ENCODE peak calls at places on chromosomes 6 and 20, in ten cellular contexts. One of them, this sample, is unnamed.

GRCh38 chr6:119190176-119190575 is 111.7 kb upstream of the FAM184A start:
- DNase-seq in uterus: no peak
- DNase-seq in adipocyte: no peak
- DNase-seq in WERI-Rb-1: no peak
- DNase-seq in OCI-LY7: no peak
- DNase-seq in cardiac muscle cell: no peak
- DNase-seq in epithelial cell of esophagus: no peak
- DNase-seq in HepG2: no peak
- DNase-seq in brain microvascular endothelial cell: no peak
- DNase-seq in sigmoid colon: no peak
- DNase-seq in this sample: no peak

GRCh38 chr6:4553387-4553786 is 222.8 kb upstream of the CDYL start:
- DNase-seq in sigmoid colon: no peak
- DNase-seq in adipocyte: no peak
- DNase-seq in epithelial cell of esophagus: no peak
- DNase-seq in uterus: no peak
- DNase-seq in OCI-LY7: no peak
- DNase-seq in HepG2: no peak
- DNase-seq in WERI-Rb-1: no peak
- DNase-seq in brain microvascular endothelial cell: no peak
- DNase-seq in cardiac muscle cell: peak; percentile 76
- DNase-seq in this sample: no peak

GRCh38 chr6:27776504-27776903 is 135.7 kb downstream of the OR2B2 start:
- DNase-seq in WERI-Rb-1: no peak
- DNase-seq in OCI-LY7: no peak
- DNase-seq in sigmoid colon: no peak
- DNase-seq in HepG2: no peak
- DNase-seq in epithelial cell of esophagus: no peak
- DNase-seq in cardiac muscle cell: no peak
- DNase-seq in uterus: no peak
- DNase-seq in brain microvascular endothelial cell: no peak
- DNase-seq in adipocyte: no peak
- DNase-seq in this sample: no peak

GRCh38 chr20:36116813-36117441 is 37.6 kb upstream of the EPB41L1 start:
- DNase-seq in WERI-Rb-1: no peak
- DNase-seq in cardiac muscle cell: peak; percentile 77
- DNase-seq in adipocyte: peak; percentile 69
- DNase-seq in sigmoid colon: no peak
- DNase-seq in epithelial cell of esophagus: peak; percentile 30
- DNase-seq in OCI-LY7: no peak
- DNase-seq in brain microvascular endothelial cell: peak; percentile 67
- DNase-seq in HepG2: no peak
- DNase-seq in uterus: no peak
- DNase-seq in this sample: no peak

GRCh38 chr6:5851261-5851757 is 155.4 kb downstream of the NRN1 start:
- DNase-seq in OCI-LY7: no peak
- DNase-seq in adipocyte: peak; percentile 9
- DNase-seq in HepG2: no peak
- DNase-seq in cardiac muscle cell: peak; percentile 40
- DNase-seq in sigmoid colon: no peak
- DNase-seq in uterus: no peak
- DNase-seq in WERI-Rb-1: no peak
- DNase-seq in epithelial cell of esophagus: peak; percentile 43
- DNase-seq in brain microvascular endothelial cell: peak; percentile 34
- DNase-seq in this sample: no peak

GRCh38 chr6:27374824-27375612 is 13.5 kb upstream of the ZNF391 start:
- DNase-seq in OCI-LY7: no peak
- DNase-seq in brain microvascular endothelial cell: peak; percentile 44
- DNase-seq in adipocyte: peak; percentile 80
- DNase-seq in HepG2: peak; percentile 31
- DNase-seq in WERI-Rb-1: peak; percentile 58
- DNase-seq in cardiac muscle cell: peak; percentile 80
- DNase-seq in epithelial cell of esophagus: peak; percentile 94
- DNase-seq in uterus: peak; percentile 71
- DNase-seq in sigmoid colon: peak; percentile 91
- DNase-seq in this sample: peak; percentile 94

GRCh38 chr20:24199493-24199892 is 210.9 kb upstream of the GGTLC1 start:
- DNase-seq in WERI-Rb-1: no peak
- DNase-seq in brain microvascular endothelial cell: no peak
- DNase-seq in cardiac muscle cell: no peak
- DNase-seq in uterus: no peak
- DNase-seq in adipocyte: no peak
- DNase-seq in HepG2: no peak
- DNase-seq in sigmoid colon: no peak
- DNase-seq in OCI-LY7: no peak
- DNase-seq in epithelial cell of esophagus: no peak
- DNase-seq in this sample: no peak

GRCh38 chr20:6053776-6054688 is at the start of gene LRRN4:
- DNase-seq in HepG2: peak; percentile 34
- DNase-seq in WERI-Rb-1: no peak
- DNase-seq in cardiac muscle cell: peak; percentile 36
- DNase-seq in uterus: no peak
- DNase-seq in OCI-LY7: no peak
- DNase-seq in brain microvascular endothelial cell: no peak
- DNase-seq in epithelial cell of esophagus: peak; percentile 85
- DNase-seq in adipocyte: no peak
- DNase-seq in sigmoid colon: no peak
- DNase-seq in this sample: peak; percentile 79

GRCh38 chr6:169920359-169921020 is 169.1 kb downstream of the ERMARD start:
- DNase-seq in uterus: no peak
- DNase-seq in OCI-LY7: no peak
- DNase-seq in epithelial cell of esophagus: no peak
- DNase-seq in cardiac muscle cell: no peak
- DNase-seq in brain microvascular endothelial cell: no peak
- DNase-seq in HepG2: no peak
- DNase-seq in WERI-Rb-1: no peak
- DNase-seq in adipocyte: no peak
- DNase-seq in sigmoid colon: peak; percentile 26
- DNase-seq in this sample: no peak

GRCh38 chr6:169918954-169919549 is 167.6 kb downstream of the ERMARD start:
- DNase-seq in sigmoid colon: peak; percentile 36
- DNase-seq in uterus: no peak
- DNase-seq in adipocyte: no peak
- DNase-seq in epithelial cell of esophagus: no peak
- DNase-seq in cardiac muscle cell: no peak
- DNase-seq in HepG2: no peak
- DNase-seq in WERI-Rb-1: no peak
- DNase-seq in brain microvascular endothelial cell: no peak
- DNase-seq in OCI-LY7: no peak
- DNase-seq in this sample: no peak

GRCh38 chr6:169921227-169921626 is 169.8 kb downstream of the ERMARD start:
- DNase-seq in cardiac muscle cell: no peak
- DNase-seq in WERI-Rb-1: no peak
- DNase-seq in sigmoid colon: peak; percentile 33
- DNase-seq in OCI-LY7: no peak
- DNase-seq in uterus: no peak
- DNase-seq in epithelial cell of esophagus: no peak
- DNase-seq in HepG2: no peak
- DNase-seq in adipocyte: no peak
- DNase-seq in brain microvascular endothelial cell: no peak
- DNase-seq in this sample: no peak

GRCh38 chr6:169923468-169924464 is 172.3 kb downstream of the ERMARD start:
- DNase-seq in adipocyte: no peak
- DNase-seq in cardiac muscle cell: no peak
- DNase-seq in WERI-Rb-1: no peak
- DNase-seq in OCI-LY7: no peak
- DNase-seq in brain microvascular endothelial cell: no peak
- DNase-seq in sigmoid colon: peak; percentile 13
- DNase-seq in HepG2: no peak
- DNase-seq in uterus: no peak
- DNase-seq in epithelial cell of esophagus: no peak
- DNase-seq in this sample: no peak

DNA sequence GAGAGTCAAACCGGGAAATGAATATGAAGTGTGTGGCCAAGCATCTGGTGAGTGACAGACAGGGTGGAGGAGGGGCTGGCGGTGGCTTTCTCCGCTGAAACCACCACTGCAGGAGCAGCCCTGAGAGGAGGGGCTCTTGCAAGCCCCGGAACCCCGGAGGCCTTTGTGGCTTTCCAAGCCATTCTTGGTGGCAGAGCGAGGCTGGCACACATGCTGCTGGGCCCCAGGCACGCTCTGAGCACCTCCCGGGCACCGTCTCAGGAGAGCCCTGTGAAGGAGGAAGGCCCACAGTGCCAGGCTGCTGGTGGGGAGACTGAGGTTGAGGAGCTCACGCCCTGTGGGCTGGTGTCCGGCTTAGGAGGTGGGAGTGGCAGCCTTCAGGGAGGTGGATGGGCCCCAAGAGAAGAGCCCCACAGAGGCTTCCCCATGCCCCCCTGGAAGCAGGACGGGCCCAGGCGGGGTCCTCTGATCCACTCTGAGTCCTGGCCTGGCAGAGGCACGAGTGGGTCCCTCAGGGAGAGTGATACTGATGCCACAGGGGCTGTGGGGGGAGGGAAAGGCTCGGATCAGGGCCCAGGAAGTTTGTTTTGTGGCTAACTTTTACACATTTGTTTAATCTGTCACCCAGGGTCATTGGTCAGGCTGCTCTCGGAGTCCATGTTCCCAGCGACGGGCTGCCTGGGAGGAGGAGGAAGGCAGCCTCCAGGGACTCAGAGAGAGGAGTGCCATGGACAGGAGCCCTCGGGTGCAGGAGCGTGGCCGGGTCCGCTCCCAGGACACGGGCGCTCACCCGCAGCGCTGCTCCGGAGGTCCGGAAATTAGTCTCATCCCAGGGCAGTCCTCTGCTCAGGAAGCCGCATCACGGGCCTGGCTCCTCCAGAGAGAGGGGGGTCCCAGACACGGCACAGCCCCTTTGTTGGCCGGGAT is 170.7 kb downstream of the ERMARD start:
- DNase-seq in epithelial cell of esophagus: no peak
- DNase-seq in WERI-Rb-1: no peak
- DNase-seq in cardiac muscle cell: no peak
- DNase-seq in adipocyte: no peak
- DNase-seq in uterus: no peak
- DNase-seq in brain microvascular endothelial cell: no peak
- DNase-seq in sigmoid colon: peak; percentile 42
- DNase-seq in OCI-LY7: no peak
- DNase-seq in HepG2: peak; percentile 35
- DNase-seq in this sample: no peak
- H3K4me3 ChIP-seq in epithelial cell of esophagus: no peak overlapping the region
- H3K4me3 ChIP-seq in WERI-Rb-1: no peak overlapping the region
- H3K4me3 ChIP-seq in cardiac muscle cell: no peak overlapping the region
- H3K4me3 ChIP-seq in adipocyte: no peak overlapping the region
- H3K4me3 ChIP-seq in uterus: no peak overlapping the region
- H3K4me3 ChIP-seq in brain microvascular endothelial cell: no peak overlapping the region
- H3K4me3 ChIP-seq in sigmoid colon: no peak overlapping the region
- H3K4me3 ChIP-seq in OCI-LY7: no peak overlapping the region
- H3K4me3 ChIP-seq in HepG2: peak overlapping the region; percentile 51
- H3K4me3 ChIP-seq in this sample: no peak overlapping the region

GRCh38 chr6:168437751-168438150 is 3.2 kb upstream of the SMOC2 start:
- DNase-seq in adipocyte: no peak
- DNase-seq in WERI-Rb-1: no peak
- DNase-seq in cardiac muscle cell: no peak
- DNase-seq in HepG2: no peak
- DNase-seq in epithelial cell of esophagus: no peak
- DNase-seq in OCI-LY7: no peak
- DNase-seq in brain microvascular endothelial cell: no peak
- DNase-seq in uterus: no peak
- DNase-seq in sigmoid colon: no peak
- DNase-seq in this sample: no peak

GRCh38 chr6:168442646-168443045 is 1.7 kb downstream of the SMOC2 start:
- DNase-seq in uterus: no peak
- DNase-seq in epithelial cell of esophagus: no peak
- DNase-seq in cardiac muscle cell: no peak
- DNase-seq in HepG2: no peak
- DNase-seq in WERI-Rb-1: no peak
- DNase-seq in adipocyte: no peak
- DNase-seq in sigmoid colon: no peak
- DNase-seq in brain microvascular endothelial cell: no peak
- DNase-seq in OCI-LY7: no peak
- DNase-seq in this sample: peak; percentile 28

GRCh38 chr6:168439791-168440491 is 1.0 kb upstream of the SMOC2 start:
- DNase-seq in uterus: no peak
- DNase-seq in sigmoid colon: no peak
- DNase-seq in adipocyte: no peak
- DNase-seq in epithelial cell of esophagus: no peak
- DNase-seq in brain microvascular endothelial cell: no peak
- DNase-seq in cardiac muscle cell: no peak
- DNase-seq in HepG2: no peak
- DNase-seq in WERI-Rb-1: no peak
- DNase-seq in OCI-LY7: no peak
- DNase-seq in this sample: peak; percentile 74

GRCh38 chr6:168441434-168442391 is 729 bp downstream of the SMOC2 start:
- DNase-seq in sigmoid colon: no peak
- DNase-seq in adipocyte: no peak
- DNase-seq in brain microvascular endothelial cell: no peak
- DNase-seq in OCI-LY7: no peak
- DNase-seq in epithelial cell of esophagus: no peak
- DNase-seq in cardiac muscle cell: no peak
- DNase-seq in uterus: peak; percentile 42
- DNase-seq in WERI-Rb-1: no peak
- DNase-seq in HepG2: no peak
- DNase-seq in this sample: no peak

GRCh38 chr6:168440520-168441433 is at the start of gene SMOC2:
- DNase-seq in epithelial cell of esophagus: no peak
- DNase-seq in sigmoid colon: no peak
- DNase-seq in HepG2: no peak
- DNase-seq in brain microvascular endothelial cell: no peak
- DNase-seq in adipocyte: no peak
- DNase-seq in OCI-LY7: no peak
- DNase-seq in cardiac muscle cell: peak; percentile 8
- DNase-seq in uterus: peak; percentile 66
- DNase-seq in WERI-Rb-1: peak; percentile 67
- DNase-seq in this sample: no peak
- H3K4me3 ChIP-seq in epithelial cell of esophagus: no peak within 1 kb of the TSS
- H3K4me3 ChIP-seq in sigmoid colon: peak within 1 kb of the TSS; percentile 62
- H3K4me3 ChIP-seq in HepG2: no peak within 1 kb of the TSS
- H3K4me3 ChIP-seq in brain microvascular endothelial cell: no peak within 1 kb of the TSS
- H3K4me3 ChIP-seq in adipocyte: peak within 1 kb of the TSS; percentile 79
- H3K4me3 ChIP-seq in OCI-LY7: no peak within 1 kb of the TSS
- H3K4me3 ChIP-seq in cardiac muscle cell: peak within 1 kb of the TSS; percentile 43
- H3K4me3 ChIP-seq in uterus: peak within 1 kb of the TSS; percentile 62
- H3K4me3 ChIP-seq in WERI-Rb-1: peak within 1 kb of the TSS; percentile 47
- H3K4me3 ChIP-seq in this sample: peak within 1 kb of the TSS; percentile 32

DNA sequence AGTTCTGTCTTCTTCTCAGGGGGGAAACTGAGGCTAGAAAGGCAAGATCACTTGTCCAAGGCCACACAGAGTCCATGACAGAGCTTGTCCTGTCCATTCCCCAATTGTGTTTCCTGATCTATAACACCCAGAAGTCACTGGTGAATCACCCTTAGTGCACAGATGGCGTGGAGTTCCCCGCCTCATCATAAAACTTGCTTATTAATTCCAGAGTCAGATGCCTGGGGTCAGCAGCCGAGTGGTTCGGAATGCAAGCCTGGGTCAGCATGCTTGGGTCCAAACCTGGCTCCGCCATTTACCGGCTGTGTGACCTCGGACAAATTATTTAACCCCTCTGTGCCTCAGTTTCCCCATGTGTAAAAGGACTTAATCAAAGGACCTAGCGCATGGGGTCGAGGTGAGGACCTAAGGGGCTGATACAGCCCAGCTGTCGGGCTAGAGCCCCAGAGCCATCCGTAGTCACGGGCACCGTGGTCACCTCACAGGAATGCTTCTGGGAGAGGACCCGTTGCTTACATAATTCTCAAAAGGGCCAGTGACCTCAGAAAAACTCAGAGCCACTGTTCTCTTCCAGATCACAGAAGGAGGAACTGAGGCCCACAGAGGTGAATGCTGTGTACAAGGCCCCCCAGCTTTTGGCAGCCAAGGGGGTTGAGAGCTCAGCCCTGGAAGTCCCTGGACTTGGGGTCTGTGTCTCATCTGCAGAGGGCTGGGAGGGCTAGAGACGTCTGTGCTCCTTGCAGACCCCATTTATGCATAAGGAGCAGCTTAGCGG is 1.4 kb upstream of the ZBP1 start:
- DNase-seq in uterus: no peak
- DNase-seq in sigmoid colon: no peak
- DNase-seq in brain microvascular endothelial cell: no peak
- DNase-seq in WERI-Rb-1: no peak
- DNase-seq in HepG2: no peak
- DNase-seq in cardiac muscle cell: no peak
- DNase-seq in epithelial cell of esophagus: peak; percentile 14
- DNase-seq in OCI-LY7: no peak
- DNase-seq in adipocyte: no peak
- DNase-seq in this sample: peak; percentile 52
- H3K4me3 ChIP-seq in uterus: no peak overlapping the region
- H3K4me3 ChIP-seq in sigmoid colon: no peak overlapping the region
- H3K4me3 ChIP-seq in brain microvascular endothelial cell: no peak overlapping the region
- H3K4me3 ChIP-seq in WERI-Rb-1: no peak overlapping the region
- H3K4me3 ChIP-seq in HepG2: no peak overlapping the region
- H3K4me3 ChIP-seq in cardiac muscle cell: no peak overlapping the region
- H3K4me3 ChIP-seq in epithelial cell of esophagus: no peak overlapping the region
- H3K4me3 ChIP-seq in OCI-LY7: peak overlapping the region; percentile 51
- H3K4me3 ChIP-seq in adipocyte: no peak overlapping the region
- H3K4me3 ChIP-seq in this sample: no peak overlapping the region

DNA sequence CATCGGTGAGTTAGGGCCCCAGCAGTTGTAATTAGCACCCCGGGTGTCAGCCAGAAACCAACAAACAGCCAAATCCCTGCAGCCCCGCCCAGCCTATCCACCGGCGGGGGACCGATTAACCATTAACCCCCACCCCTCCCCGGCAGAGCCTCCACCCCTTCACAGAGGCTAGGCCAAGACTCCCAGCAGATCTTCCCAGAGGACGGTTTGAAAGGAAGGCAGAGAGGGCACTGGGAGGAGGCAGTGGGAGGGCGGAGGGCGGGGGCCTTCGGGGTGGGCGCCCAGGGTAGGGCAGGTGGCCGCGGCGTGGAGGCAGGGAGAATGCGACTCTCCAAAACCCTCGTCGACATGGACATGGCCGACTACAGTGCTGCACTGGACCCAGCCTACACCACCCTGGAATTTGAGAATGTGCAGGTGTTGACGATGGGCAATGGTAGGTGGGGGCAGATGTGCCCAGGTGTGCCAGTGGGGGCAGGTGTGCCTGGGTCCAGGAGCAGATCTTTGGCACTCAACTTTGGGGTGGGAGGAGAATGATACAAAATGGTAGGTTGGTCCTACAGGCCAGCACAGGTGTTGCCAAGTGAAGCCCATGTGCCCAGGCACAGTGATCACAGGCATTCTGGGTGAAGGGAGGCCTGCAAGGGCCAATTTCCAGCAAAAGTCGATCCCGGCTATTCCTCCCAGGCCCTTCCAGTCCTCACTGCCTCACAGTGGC is 45.7 kb downstream of the HNF4A start:
- DNase-seq in cardiac muscle cell: no peak
- DNase-seq in adipocyte: no peak
- DNase-seq in sigmoid colon: no peak
- DNase-seq in epithelial cell of esophagus: no peak
- DNase-seq in WERI-Rb-1: no peak
- DNase-seq in OCI-LY7: no peak
- DNase-seq in uterus: no peak
- DNase-seq in HepG2: peak; percentile 53
- DNase-seq in brain microvascular endothelial cell: no peak
- DNase-seq in this sample: no peak
- H3K4me3 ChIP-seq in cardiac muscle cell: no peak overlapping the region
- H3K4me3 ChIP-seq in adipocyte: no peak overlapping the region
- H3K4me3 ChIP-seq in sigmoid colon: no peak overlapping the region
- H3K4me3 ChIP-seq in epithelial cell of esophagus: no peak overlapping the region
- H3K4me3 ChIP-seq in WERI-Rb-1: no peak overlapping the region
- H3K4me3 ChIP-seq in OCI-LY7: no peak overlapping the region
- H3K4me3 ChIP-seq in uterus: no peak overlapping the region
- H3K4me3 ChIP-seq in HepG2: peak overlapping the region; percentile 87
- H3K4me3 ChIP-seq in brain microvascular endothelial cell: no peak overlapping the region
- H3K4me3 ChIP-seq in this sample: no peak overlapping the region

This sample was measured in lower leg skin.